ENCODE peak calls at places on chromosome 15, in seven cellular contexts. W is K562, Y is HCT116, I is WTC11, R is HepG2, F is HEK293T, Z is H1. M is an unnamed sample.

GRCh38 chr15:59611277-59612260 is at the start of gene GCNT3:
- DNase-seq in W (no peak), R (peak; percentile 90), Y (peak; percentile 32), Z (no peak), F (no peak), I (no peak), M (no peak)

GRCh38 chr15:23420806-23421575 is 26.1 kb downstream of the GOLGA6L2 start:
- DNase-seq in W (no peak), R (no peak), I (no peak), Y (no peak), Z (no peak), F (no peak), M (no peak)

GRCh38 chr15:90232941-90233700 is 620 bp downstream of the CIB1 start:
- DNase-seq in Z (peak; percentile 84), Y (no peak), W (peak; percentile 63), I (peak; percentile 71), F (peak; percentile 74), R (peak; percentile 84), M (no peak)

GRCh38 chr15:99424131-99424571 is 141.6 kb upstream of the MEF2A start:
- DNase-seq in I (no peak), Y (no peak), R (no peak), F (no peak), Z (no peak), W (no peak), M (no peak)

GRCh38 chr15:44633603-44634002 is 29.9 kb downstream of the SPG11 start:
- DNase-seq in Z (no peak), Y (no peak), R (no peak), W (no peak), I (no peak), F (no peak), M (no peak)

GRCh38 chr15:34436126-34436955 is 1.3 kb downstream of the GOLGA8A start:
- DNase-seq in W (peak; percentile 22), F (no peak), Z (peak; percentile 76), R (no peak), Y (no peak), I (peak; percentile 13), M (no peak)

GRCh38 chr15:70290708-70291107 is 193.0 kb upstream of the TLE3 start:
- DNase-seq in I (no peak), Z (no peak), W (no peak), F (no peak), R (no peak), Y (no peak), M (no peak)

GRCh38 chr15:29919380-29919881 is 97.2 kb upstream of the TJP1 start:
- DNase-seq in Z (no peak), W (no peak), I (no peak), Y (no peak), R (no peak), F (no peak), M (no peak)

GRCh38 chr15:98914626-98915025 is 93.0 kb downstream of the PGPEP1L start:
- DNase-seq in F (no peak), Y (no peak), I (no peak), W (no peak), R (no peak), Z (no peak), M (no peak)

GRCh38 chr15:88803241-88803919 is at the start of gene ACAN:
- DNase-seq in Y (no peak), I (peak; percentile 62), F (peak; percentile 42), Z (peak; percentile 80), W (no peak), R (no peak), M (no peak)

GRCh38 chr15:45476395-45476794 is 46.2 kb downstream of the SLC30A4 start:
- DNase-seq in Z (no peak), I (no peak), F (no peak), Y (no peak), R (no peak), W (no peak), M (no peak)

GRCh38 chr15:64622410-64623260 is 152.8 kb downstream of the RBPMS2 start:
- DNase-seq in R (no peak), F (no peak), Y (no peak), W (no peak), Z (no peak), I (no peak), M (peak; percentile 96)

GRCh38 chr15:58200739-58201138 is 62.6 kb downstream of the AQP9 start:
- DNase-seq in Y (no peak), R (no peak), F (no peak), W (no peak), I (no peak), Z (no peak), M (no peak)

GRCh38 chr15:63473007-63473748 is 31.2 kb upstream of the USP3 start:
- DNase-seq in Y (no peak), F (no peak), I (no peak), Z (no peak), W (no peak), R (peak; percentile 85), M (peak; percentile 94)

GRCh38 chr15:29433507-29433906 is 163.9 kb upstream of the NSMCE3 start:
- DNase-seq in R (no peak), Z (no peak), F (no peak), W (no peak), I (no peak), Y (no peak), M (no peak)

GRCh38 chr15:32717290-32718081 is at the start of gene GREM1:
- DNase-seq in F (no peak), Z (peak; percentile 81), W (no peak), I (peak; percentile 68), R (no peak), Y (no peak), M (no peak)

GRCh38 chr15:60745469-60745971 is 266.6 kb upstream of the ICE2 start:
- DNase-seq in R (no peak), W (no peak), Z (no peak), F (no peak), Y (no peak), I (no peak), M (no peak)

GRCh38 chr15:66067687-66068086 is 185.9 kb downstream of the MEGF11 start:
- DNase-seq in Z (no peak), I (peak; percentile 42), Y (no peak), R (no peak), W (no peak), F (no peak), M (no peak)

GRCh38 chr15:67083135-67083766 is 17.8 kb downstream of the SMAD3 start:
- DNase-seq in I (no peak), Y (no peak), Z (no peak), R (no peak), F (no peak), W (no peak), M (no peak)

GRCh38 chr15:63972801-63973200 is 73.5 kb downstream of the DAPK2 start:
- DNase-seq in F (no peak), Z (peak; percentile 45), R (no peak), Y (no peak), I (no peak), W (no peak), M (no peak)

GRCh38 chr15:70569139-70569717 is 194.1 kb downstream of the UACA start:
- DNase-seq in R (peak; percentile 68), Y (peak; percentile 73), F (no peak), Z (no peak), I (no peak), W (peak; percentile 24), M (no peak)

GRCh38 chr15:61084944-61085367 is 144.1 kb downstream of the RORA start:
- DNase-seq in W (no peak), F (peak; percentile 8), I (no peak), Y (no peak), Z (no peak), R (no peak), M (no peak)

GRCh38 chr15:25397110-25397509 is 41.7 kb downstream of the UBE3A start:
- DNase-seq in W (no peak), Z (no peak), I (no peak), Y (no peak), R (no peak), F (no peak), M (no peak)

GRCh38 chr15:25394893-25395292 is 43.9 kb downstream of the UBE3A start:
- DNase-seq in Z (no peak), R (no peak), I (no peak), W (no peak), F (no peak), Y (no peak), M (no peak)

GRCh38 chr15:25391971-25392733 is 46.7 kb downstream of the UBE3A start:
- DNase-seq in W (no peak), I (no peak), F (no peak), Y (no peak), R (no peak), Z (no peak), M (no peak)
- TF ChIP-seq SP1 in W (no peak), I (no peak), F (no peak), Y (no peak), R (no peak), Z (no peak), M (no peak)

GRCh38 chr15:78397382-78397781 is 40.6 kb upstream of the IREB2 start:
- DNase-seq in F (no peak), R (no peak), W (no peak), Z (no peak), Y (no peak), I (no peak), M (no peak)

GRCh38 chr15:78398076-78398825 is 39.8 kb upstream of the IREB2 start:
- DNase-seq in W (no peak), Z (no peak), F (no peak), Y (no peak), R (no peak), I (no peak), M (no peak)

GRCh38 chr15:78394981-78395619 is 42.9 kb upstream of the IREB2 start:
- DNase-seq in W (no peak), Z (peak; percentile 67), R (no peak), Y (no peak), I (peak; percentile 52), F (peak; percentile 61), M (no peak)

GRCh38 chr15:78396186-78396814 is 41.7 kb upstream of the IREB2 start:
- DNase-seq in Y (no peak), I (no peak), F (no peak), Z (no peak), W (no peak), R (no peak), M (no peak)

DNA sequence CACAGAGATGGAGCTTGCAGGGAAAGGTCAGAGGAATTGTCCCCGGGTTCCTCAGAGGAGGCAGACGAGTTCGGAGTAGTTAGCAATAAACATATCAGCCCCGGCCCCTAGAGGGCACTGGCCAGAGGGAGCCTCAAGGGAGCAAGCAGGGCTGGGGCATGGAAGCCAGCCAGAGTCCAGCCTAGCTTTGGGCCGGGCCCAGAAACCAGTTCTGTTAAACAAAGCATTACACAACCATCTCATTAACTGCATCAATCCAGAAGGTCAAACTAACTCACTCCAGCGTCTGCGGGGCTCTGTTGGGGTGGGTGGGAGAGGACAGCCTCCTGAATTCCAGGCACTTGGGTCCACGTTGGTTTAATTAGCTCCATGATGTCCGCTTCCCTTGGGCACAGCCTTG is 41.0 kb upstream of the IREB2 start:
- DNase-seq in R (peak; percentile 70), Z (peak; percentile 71), Y (no peak), F (peak; percentile 69), W (peak; percentile 51), I (peak; percentile 45), M (no peak)
- TF ChIP-seq SP1 in R (no peak), Z (no peak), Y (no peak), F (no peak), W (no peak), I (no peak), M (no peak)

GRCh38 chr15:76217029-76217866 is 94.0 kb downstream of the ETFA start:
- DNase-seq in I (no peak), W (no peak), Z (no peak), F (no peak), R (no peak), Y (peak; percentile 24), M (no peak)
- TF ChIP-seq SP1 in I (no peak), W (no peak), Z (no peak), F (no peak), R (no peak), Y (no peak), M (no peak)

GRCh38 chr15:83372434-83372873 is 74.7 kb upstream of the SH3GL3 start:
- DNase-seq in R (no peak), Z (no peak), F (no peak), Y (no peak), I (peak; percentile 28), W (no peak), M (no peak)
- TF ChIP-seq SP1 in R (no peak), Z (no peak), F (no peak), Y (no peak), I (no peak), W (no peak), M (no peak)

M was measured in GM12878.